ENCODE peak calls at places on chromosome 13, in five cellular contexts. U, D, C, T and O are unnamed samples.

GRCh38 chr13:21060063-21060826 is 1.1 kb downstream of the LATS2 start:
- DNase-seq in C (peak; percentile 59), T (peak; percentile 52), U (peak; percentile 42), D (peak; percentile 25), O (no peak)

GRCh38 chr13:85772379-85772778 is 26.8 kb downstream of the SLITRK6 start:
- DNase-seq in D (no peak), C (peak; percentile 50), T (no peak), U (no peak), O (no peak)

GRCh38 chr13:110412132-110412912 is 105.2 kb downstream of the COL4A2 start:
- DNase-seq in T (peak; percentile 74), D (peak; percentile 82), C (peak; percentile 100), U (peak; percentile 93), O (peak; percentile 25)

GRCh38 chr13:69690999-69691398 is 416.6 kb upstream of the ATXN8OS start:
- DNase-seq in U (no peak), T (no peak), D (no peak), C (no peak), O (no peak)

GRCh38 chr13:62799931-62800436 is 1384.3 kb upstream of the PCDH20 start:
- DNase-seq in T (no peak), U (no peak), D (no peak), C (no peak), O (no peak)

GRCh38 chr13:102693250-102693649 is 1.6 kb downstream of the METTL21C start:
- DNase-seq in D (no peak), U (no peak), C (no peak), T (no peak), O (no peak)

GRCh38 chr13:106083620-106084350 is 451.7 kb downstream of the EFNB2 start:
- DNase-seq in C (peak; percentile 66), U (peak; percentile 32), T (peak; percentile 41), D (peak; percentile 43), O (no peak)

GRCh38 chr13:112688560-112689497 is 1.0 kb upstream of the ATP11A start:
- DNase-seq in D (peak; percentile 29), T (peak; percentile 40), C (peak; percentile 6), U (no peak), O (no peak)

GRCh38 chr13:78680611-78681010 is 21.7 kb upstream of the OBI1 start:
- DNase-seq in U (no peak), D (no peak), T (no peak), C (no peak), O (no peak)

GRCh38 chr13:42474954-42475353 is 99.0 kb upstream of the TNFSF11 start:
- DNase-seq in C (peak; percentile 35), U (no peak), T (no peak), D (no peak), O (no peak)

GRCh38 chr13:20775961-20776360 is 2.2 kb upstream of the EEF1AKMT1 start:
- DNase-seq in C (no peak), U (no peak), D (no peak), T (no peak), O (no peak)

GRCh38 chr13:40571338-40571737 is 95.1 kb downstream of the FOXO1 start:
- DNase-seq in D (no peak), C (no peak), U (no peak), T (no peak), O (no peak)

GRCh38 chr13:49585220-49586157 is at the start of gene RCBTB1:
- DNase-seq in T (peak; percentile 77), U (peak; percentile 42), C (peak; percentile 59), D (peak; percentile 69), O (no peak)

GRCh38 chr13:31172535-31172934 is 10.8 kb upstream of the HSPH1 start:
- DNase-seq in T (no peak), U (no peak), C (peak; percentile 97), D (no peak), O (no peak)

GRCh38 chr13:98792321-98792720 is 39.8 kb upstream of the SLC15A1 start:
- DNase-seq in C (no peak), D (peak; percentile 37), T (no peak), U (no peak), O (peak; percentile 95)

GRCh38 chr13:30745917-30746686 is 10.8 kb downstream of the ALOX5AP start:
- DNase-seq in T (no peak), U (no peak), C (no peak), D (peak; percentile 54), O (no peak)

GRCh38 chr13:54845351-54845965 is 1816.8 kb downstream of the OLFM4 start:
- DNase-seq in U (no peak), T (no peak), D (no peak), C (no peak), O (no peak)

GRCh38 chr13:51590966-51591627 is 6.8 kb downstream of the WDFY2 start:
- DNase-seq in U (peak; percentile 30), C (peak; percentile 96), T (peak; percentile 41), D (no peak), O (peak; percentile 81)

GRCh38 chr13:98842858-98843481 is 90.5 kb upstream of the SLC15A1 start:
- DNase-seq in T (peak; percentile 71), C (peak; percentile 87), U (peak; percentile 72), D (peak; percentile 73), O (peak; percentile 35)

GRCh38 chr13:111533900-111534645 is 213.6 kb downstream of the TEX29 start:
- DNase-seq in U (no peak), D (no peak), T (no peak), C (no peak), O (no peak)
- H3K4me3 ChIP-seq in U (no peak overlapping the region), D (no peak overlapping the region), T (no peak overlapping the region), C (no peak overlapping the region), O (no peak overlapping the region)

DNA sequence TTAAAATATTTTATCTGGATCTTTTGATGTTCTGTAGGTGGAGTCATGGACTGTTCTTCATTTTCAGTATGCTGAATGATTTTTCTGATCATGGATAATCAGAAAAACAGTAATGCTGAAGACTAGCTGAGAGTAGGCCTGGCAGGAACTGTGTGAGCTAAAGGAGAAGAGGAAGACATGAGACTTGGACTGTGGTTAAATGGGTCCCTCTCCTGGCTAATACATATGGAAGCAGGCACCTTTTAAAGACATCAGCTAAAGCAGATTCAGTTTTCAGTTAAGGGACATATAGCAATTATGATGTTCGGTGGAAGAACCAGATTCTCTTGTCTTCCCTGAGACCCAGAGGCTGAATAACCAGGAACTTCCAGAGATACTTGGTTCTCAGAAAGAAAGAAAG is 169.4 kb downstream of the OLFM4 start:
- DNase-seq in T (no peak), C (no peak), U (no peak), D (no peak), O (no peak)
- TF ChIP-seq CTCF in T (no peak), C (no peak), U (no peak), D (no peak), O (peak; percentile 43)

GRCh38 chr13:24038405-24038804 is 122.1 kb upstream of the SPATA13 start:
- DNase-seq in C (peak; percentile 57), D (no peak), T (no peak), U (no peak), O (no peak)
- H3K4me3 ChIP-seq in C (no peak overlapping the region), D (no peak overlapping the region), T (no peak overlapping the region), U (no peak overlapping the region), O (no peak overlapping the region)

GRCh38 chr13:33872005-33872351 is 54.0 kb downstream of the RFC3 start:
- DNase-seq in D (no peak), C (peak; percentile 36), U (no peak), T (no peak), O (no peak)

GRCh38 chr13:33876716-33877394 is 58.9 kb downstream of the RFC3 start:
- DNase-seq in D (no peak), C (no peak), T (no peak), U (no peak), O (no peak)

GRCh38 chr13:33875658-33876401 is 57.9 kb downstream of the RFC3 start:
- DNase-seq in U (no peak), C (no peak), D (no peak), T (no peak), O (no peak)

GRCh38 chr13:33873251-33873908 is 55.4 kb downstream of the RFC3 start:
- DNase-seq in T (no peak), C (no peak), D (no peak), U (no peak), O (no peak)

GRCh38 chr13:33874871-33875270 is 56.9 kb downstream of the RFC3 start:
- DNase-seq in T (no peak), C (no peak), D (no peak), U (no peak), O (no peak)
- TF ChIP-seq CTCF in T (no peak), C (peak; percentile 7), D (no peak), U (peak; percentile 10), O (peak; percentile 6)

GRCh38 chr13:27384285-27384684 is 40.1 kb upstream of the GTF3A start:
- DNase-seq in D (no peak), U (no peak), T (no peak), C (no peak), O (no peak)
- H3K4me3 ChIP-seq in D (no peak overlapping the region), U (no peak overlapping the region), T (no peak overlapping the region), C (no peak overlapping the region), O (no peak overlapping the region)

GRCh38 chr13:95352486-95352885 is 51.2 kb upstream of the ABCC4 start:
- DNase-seq in U (no peak), T (no peak), C (no peak), D (no peak), O (no peak)
- TF ChIP-seq CTCF in U (no peak), T (no peak), C (no peak), D (no peak), O (no peak)

GRCh38 chr13:73822671-73823592 is 311.3 kb downstream of the KLF12 start:
- DNase-seq in D (no peak), T (no peak), U (no peak), C (no peak), O (no peak)

GRCh38 chr13:73828811-73829210 is 305.4 kb downstream of the KLF12 start:
- DNase-seq in C (no peak), U (no peak), T (no peak), D (no peak), O (no peak)

GRCh38 chr13:73832203-73832602 is 302.0 kb downstream of the KLF12 start:
- DNase-seq in C (no peak), D (no peak), U (no peak), T (no peak), O (no peak)

GRCh38 chr13:73825143-73825542 is 309.1 kb downstream of the KLF12 start:
- DNase-seq in U (no peak), T (no peak), C (no peak), D (no peak), O (no peak)

GRCh38 chr13:73827434-73827833 is 306.8 kb downstream of the KLF12 start:
- DNase-seq in U (no peak), T (no peak), D (no peak), C (no peak), O (no peak)
- H3K4me3 ChIP-seq in U (no peak overlapping the region), T (no peak overlapping the region), D (no peak overlapping the region), C (no peak overlapping the region), O (no peak overlapping the region)

DNA sequence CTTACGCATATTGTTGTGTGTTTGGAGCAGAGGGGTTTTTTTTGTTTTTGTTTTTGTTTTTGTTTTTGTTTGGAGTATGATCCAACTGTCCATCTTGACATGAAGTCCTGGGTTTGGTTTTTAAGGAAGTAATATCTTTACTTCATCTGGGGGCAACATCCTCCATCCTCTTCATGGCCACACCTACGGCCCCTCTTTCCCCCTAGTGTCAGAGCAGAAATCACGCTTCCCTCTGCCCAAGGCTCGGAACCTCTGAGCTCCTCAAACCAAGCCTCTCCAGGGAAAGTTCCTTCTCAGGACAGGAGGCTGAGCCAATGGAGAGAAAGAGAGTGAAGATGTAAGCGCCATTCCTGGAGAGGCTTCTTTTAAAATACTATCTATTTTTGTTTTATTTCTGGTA is 58.6 kb upstream of the PDX1 start:
- DNase-seq in U (no peak), C (no peak), D (no peak), T (no peak), O (no peak)
- TF ChIP-seq CTCF in U (no peak), C (no peak), D (no peak), T (no peak), O (no peak)